ENCODE peak calls at places on chromosomes 2 and 18, in five cellular contexts. O is GM23338, G is stomach, F is A673, W is HCT116. A is an unnamed sample. For H3K36me3, the result is how much of the 10 kb centered on the place peaks cover.

GRCh38 chr2:142175917-142176316 is 45.1 kb upstream of the LRP1B start:
- DNase-seq in G (no peak), O (no peak), W (no peak), F (no peak), A (no peak)

GRCh38 chr2:178825183-178825582 is 18.0 kb upstream of the TTN start:
- DNase-seq in F (no peak), G (no peak), W (no peak), O (no peak), A (peak)

GRCh38 chr2:55225481-55226020 is 6.5 kb downstream of the CLHC1 start:
- DNase-seq in W (no peak), G (no peak), O (peak), F (no peak), A (no peak)

GRCh38 chr2:206204710-206205109 is 45.0 kb downstream of the EEF1B2 start:
- DNase-seq in O (no peak), W (no peak), F (no peak), G (no peak), A (no peak)

GRCh38 chr2:97935719-97936161 is 60.0 kb downstream of the TMEM131 start:
- DNase-seq in F (peak), O (peak), W (peak), G (no peak), A (peak)

GRCh38 chr2:241909769-241910168 is 40.2 kb downstream of the RTP5 start:
- DNase-seq in F (no peak), W (no peak), O (no peak), G (peak), A (no peak)

GRCh38 chr2:15640291-15640711 is 48.6 kb downstream of the DDX1 start:
- DNase-seq in O (no peak), G (no peak), F (peak), W (no peak), A (peak)

GRCh38 chr2:50782543-50782942 is 249.4 kb downstream of the NRXN1 start:
- DNase-seq in W (no peak), G (no peak), O (no peak), F (no peak), A (peak)

GRCh38 chr2:149466635-149467034 is 120.9 kb downstream of the MMADHC start:
- DNase-seq in F (peak), G (no peak), W (no peak), O (no peak), A (no peak)

GRCh38 chr2:202158796-202159195 is 79.6 kb downstream of the SUMO1 start:
- DNase-seq in O (no peak), G (no peak), F (peak), W (no peak), A (no peak)

GRCh38 chr2:217972490-217972889 is 30.3 kb downstream of the TNS1 start:
- DNase-seq in F (no peak), O (no peak), W (no peak), G (no peak), A (no peak)

GRCh38 chr2:236177604-236177966 is 9.4 kb upstream of the GBX2 start:
- DNase-seq in G (no peak), W (peak), F (peak), O (peak), A (no peak)

GRCh38 chr2:26692814-26693286 is 328 bp downstream of the KCNK3 start:
- DNase-seq in O (peak), F (peak), W (no peak), G (no peak), A (no peak)

GRCh38 chr18:45322343-45322742 is 292.9 kb upstream of the SLC14A2 start:
- DNase-seq in W (no peak), F (no peak), O (no peak), G (no peak), A (no peak)

GRCh38 chr2:69138793-69139510 is 126.0 kb downstream of the ANTXR1 start:
- DNase-seq in O (no peak), F (no peak), G (no peak), W (peak), A (peak)

GRCh38 chr2:8486141-8486540 is 195.7 kb upstream of the ID2 start:
- DNase-seq in G (no peak), W (no peak), O (no peak), F (no peak), A (no peak)

GRCh38 chr2:27428978-27429541 is 629 bp downstream of the NRBP1 start:
- DNase-seq in F (peak), W (peak), G (peak), O (peak), A (peak)

GRCh38 chr2:231228974-231229373 is 30.5 kb downstream of the ARMC9 start:
- DNase-seq in G (no peak), W (no peak), O (no peak), F (no peak), A (no peak)

GRCh38 chr2:173612354-173612753 is 257.7 kb downstream of the CDCA7 start:
- DNase-seq in O (no peak), W (no peak), G (no peak), F (no peak), A (no peak)

GRCh38 chr2:237194081-237194480 is 108.4 kb downstream of the COPS8 start:
- DNase-seq in F (no peak), G (no peak), W (no peak), O (no peak), A (no peak)

GRCh38 chr2:233034-233433 is 30.8 kb downstream of the SH3YL1 start:
- DNase-seq in O (peak), W (no peak), G (no peak), F (no peak), A (no peak)

GRCh38 chr18:9835796-9836195 is 50.0 kb upstream of the TXNDC2 start:
- DNase-seq in W (no peak), O (no peak), F (peak), G (no peak), A (no peak)

GRCh38 chr2:105634198-105634597 is 110.5 kb upstream of the NCK2 start:
- DNase-seq in O (no peak), W (no peak), G (no peak), F (no peak), A (no peak)

GRCh38 chr2:19124135-19124534 is 234.3 kb downstream of the OSR1 start:
- DNase-seq in W (no peak), G (no peak), F (no peak), O (no peak), A (peak)

GRCh38 chr2:140696449-140696848 is 1434.4 kb downstream of the LRP1B start:
- DNase-seq in G (no peak), W (peak), F (no peak), O (peak), A (no peak)

GRCh38 chr2:96359310-96359709 is 23.7 kb downstream of the NCAPH start:
- DNase-seq in G (no peak), F (no peak), W (no peak), O (no peak), A (no peak)
- H3K36me3 ChIP-seq in G (under half), F (half or more), W (under half), O (half or more), A (under half)

DNA sequence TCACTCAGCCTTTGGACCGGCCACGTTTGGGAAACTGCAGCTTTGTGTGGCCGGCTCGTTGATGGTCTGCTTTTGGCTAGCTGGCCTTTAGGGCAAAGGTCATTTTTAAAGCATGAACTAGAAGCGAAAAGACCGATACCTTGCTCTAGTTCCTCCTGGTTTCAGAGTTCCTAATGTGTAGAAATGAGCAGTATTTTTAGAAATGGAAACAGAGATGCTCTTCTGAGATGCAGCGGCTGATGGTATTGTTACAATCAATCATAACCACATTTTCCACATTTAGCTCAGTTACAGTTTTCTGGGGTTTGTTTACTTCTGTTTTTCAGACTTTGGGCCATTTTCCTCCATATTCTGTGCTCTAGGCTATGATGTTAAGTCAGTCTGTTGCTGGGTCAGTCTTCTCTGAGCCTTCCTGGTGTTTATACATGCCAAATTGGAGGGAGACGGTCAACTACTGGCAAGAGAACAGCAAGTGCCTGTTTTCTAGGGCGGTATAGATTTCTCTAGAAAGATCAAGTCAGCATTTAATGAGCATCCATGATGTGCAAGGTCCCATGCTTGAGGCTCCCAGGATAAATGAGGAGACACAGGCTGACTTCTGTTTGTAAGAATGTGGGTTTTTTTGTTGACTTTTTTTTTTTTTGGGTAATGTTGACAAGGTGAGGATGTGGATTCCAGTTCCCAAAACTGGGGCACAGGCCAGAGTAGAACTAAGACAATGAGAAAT is 28.0 kb downstream of the RNF144A start:
- DNase-seq in O (no peak), G (no peak), W (no peak), F (no peak), A (no peak)
- H3K27ac ChIP-seq in O (no peak), G (no peak), W (no peak), F (no peak), A (no peak)

DNA sequence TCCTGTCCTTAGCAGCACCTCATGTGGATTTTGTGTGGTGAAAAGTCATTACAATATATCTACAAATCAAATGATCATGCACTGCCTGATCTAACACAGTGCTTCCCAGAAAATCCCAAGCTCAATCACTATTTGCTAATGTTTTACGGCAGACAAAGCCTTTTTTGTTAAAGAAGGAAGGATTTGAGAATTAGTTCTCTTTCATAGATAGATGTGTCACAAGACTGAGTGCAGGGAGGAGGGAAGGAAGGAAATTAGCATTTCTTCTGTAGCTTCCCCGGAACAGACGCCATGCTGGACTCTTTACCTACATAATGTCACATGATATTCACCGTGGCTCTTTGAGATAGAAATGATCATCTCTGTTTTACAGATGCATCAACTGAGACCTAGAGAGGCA is 203.1 kb downstream of the ALK start:
- DNase-seq in O (no peak), F (no peak), W (no peak), G (no peak), A (no peak)
- TF ChIP-seq CTCF in O (no peak), F (no peak), W (no peak), G (no peak), A (no peak)

GRCh38 chr2:175107146-175107545 is 60.9 kb downstream of the ATF2 start:
- DNase-seq in O (no peak), F (no peak), W (no peak), G (no peak), A (no peak)

GRCh38 chr2:175111200-175111657 is 56.8 kb downstream of the ATF2 start:
- DNase-seq in G (no peak), W (peak), O (peak), F (peak), A (no peak)
- H3K36me3 ChIP-seq in G (half or more), W (under half), O (under half), F (under half), A (under half)

GRCh38 chr2:126786765-126787164 is 111.9 kb upstream of the TEX51 start:
- DNase-seq in G (no peak), W (no peak), F (no peak), O (no peak), A (no peak)
- H3K27ac ChIP-seq in G (no peak), W (no peak), F (no peak), O (no peak), A (no peak)

DNA sequence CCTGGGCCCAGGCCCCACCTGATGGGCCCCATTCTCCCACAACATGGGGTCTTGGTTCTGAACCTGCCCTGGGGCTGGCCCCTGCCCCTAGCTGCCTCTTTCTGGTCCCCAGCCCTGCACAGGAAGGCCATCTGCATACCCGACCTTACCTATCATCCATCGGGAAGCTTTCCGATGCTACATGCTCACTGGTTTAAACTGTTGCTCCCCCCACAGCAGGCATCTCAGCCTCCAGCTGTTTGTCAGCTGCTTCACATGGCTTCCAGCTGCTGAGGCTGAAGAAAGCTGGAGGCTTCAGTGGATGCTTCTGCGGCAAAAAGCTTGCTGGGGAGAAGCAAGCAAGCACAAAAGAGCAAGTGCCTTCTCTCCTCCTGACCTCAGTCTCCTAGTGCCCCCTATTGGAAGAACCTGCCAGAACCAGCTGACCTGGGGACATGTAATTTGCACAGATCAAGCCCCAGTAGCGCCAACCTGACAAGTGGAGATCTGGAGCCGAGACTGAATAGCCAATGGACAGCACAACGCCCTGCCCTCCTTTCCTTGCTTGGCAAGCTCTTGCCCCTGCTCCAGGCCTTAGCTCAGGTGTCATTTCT is 24.1 kb upstream of the RHOB start:
- DNase-seq in O (peak), W (no peak), F (no peak), G (no peak), A (no peak)
- TF ChIP-seq CTCF in O (peak), W (no peak), F (no peak), G (no peak), A (peak)

GRCh38 chr18:36031407-36031806 is 36.0 kb downstream of the RPRD1A start:
- DNase-seq in G (no peak), W (no peak), F (no peak), O (no peak), A (no peak)

GRCh38 chr18:36038102-36038663 is 29.2 kb downstream of the RPRD1A start:
- DNase-seq in O (no peak), G (no peak), F (no peak), W (no peak), A (no peak)

GRCh38 chr18:36035253-36035652 is 32.1 kb downstream of the RPRD1A start:
- DNase-seq in W (no peak), G (no peak), O (no peak), F (peak), A (no peak)

GRCh38 chr18:36031903-36032302 is 35.5 kb downstream of the RPRD1A start:
- DNase-seq in G (no peak), O (no peak), W (no peak), F (no peak), A (no peak)

DNA sequence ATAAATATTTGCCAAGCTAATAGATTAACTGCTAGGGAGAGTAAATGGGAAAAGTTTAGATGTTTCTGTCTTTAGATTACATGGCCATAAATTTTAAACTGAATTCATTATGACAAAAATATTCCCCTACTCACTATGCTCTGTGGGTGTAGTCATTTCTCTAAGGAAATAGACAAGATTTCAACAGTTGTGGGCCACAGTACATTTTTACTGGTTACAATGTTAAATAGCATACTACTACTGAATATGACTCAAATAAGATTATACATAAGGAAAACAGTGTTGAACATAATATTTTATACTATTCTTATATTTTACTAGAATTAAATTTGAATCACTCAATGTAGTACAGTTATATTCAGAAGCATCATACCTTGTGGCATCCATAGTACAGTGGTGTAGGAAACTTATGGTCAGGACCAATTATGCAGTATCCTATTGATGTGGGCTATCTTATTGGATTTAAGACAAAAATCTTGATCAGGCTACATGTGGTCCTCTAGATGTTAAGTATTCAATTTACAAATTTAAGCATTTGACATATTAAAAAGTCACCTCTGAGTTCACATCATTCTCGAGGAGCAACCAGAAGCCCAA is 33.0 kb downstream of the RPRD1A start:
- DNase-seq in F (no peak), G (no peak), W (no peak), O (no peak), A (no peak)
- H3K36me3 ChIP-seq in F (under half), G (under half), W (under half), O (under half), A (under half)

GRCh38 chr18:712401-713134 is at the start of gene ENOSF1:
- DNase-seq in O (peak), F (peak), G (peak), W (peak), A (peak)

GRCh38 chr18:710418-711300 is 1.8 kb downstream of the ENOSF1 start:
- DNase-seq in G (no peak), F (no peak), W (no peak), O (no peak), A (no peak)

GRCh38 chr18:711693-712400 is 583 bp downstream of the ENOSF1 start:
- DNase-seq in G (peak), W (peak), F (peak), O (peak), A (peak)

GRCh38 chr18:709771-710170 is 2.7 kb downstream of the ENOSF1 start:
- DNase-seq in G (no peak), F (no peak), W (no peak), O (no peak), A (no peak)

DNA sequence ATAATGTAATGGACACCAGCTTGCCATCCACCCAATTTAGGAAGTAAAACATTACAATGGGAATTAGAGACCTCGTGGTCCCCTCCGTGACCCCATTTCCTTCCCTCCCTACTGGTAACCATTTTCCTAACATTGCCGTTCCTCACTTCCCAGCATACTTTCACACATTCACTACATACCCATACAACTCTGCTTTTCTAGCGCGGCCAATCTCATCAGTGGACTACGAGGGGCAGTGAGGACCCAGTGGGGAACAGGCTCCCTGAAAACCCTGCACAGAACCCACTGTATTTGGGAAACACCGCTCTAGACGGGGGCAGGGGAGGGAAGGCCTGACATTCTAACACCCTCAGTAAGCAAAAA is 1.1 kb downstream of the ENOSF1 start:
- DNase-seq in W (no peak), O (peak), F (peak), G (no peak), A (no peak)
- H3K27ac ChIP-seq in W (peak), O (no peak), F (peak), G (peak), A (peak)

A was measured in brain microvascular endothelial cell.